ENCODE peak calls at places on chromosomes 16 and 17, in eight cellular contexts. E is cardiac fibroblast, K is iris pigment epithelial cell, B is NCI-H226, O is NCI-H1436, V is GM04503, R is natural killer cell, D is NCI-H774. M is an unnamed sample.

GRCh38 chr16:10656618-10657017 is 38.1 kb downstream of the TEKT5 start:
- DNase-seq in E (no peak), K (no peak), B (no peak), O (no peak), V (no peak), R (no peak), D (no peak), M (no peak)

GRCh38 chr16:4768549-4769305 is 1.8 kb upstream of the ZNF500 start:
- DNase-seq in E (peak), K (peak), B (peak), O (peak), V (peak), R (peak), D (peak), M (peak)

GRCh38 chr16:84517366-84517765 is 12.9 kb upstream of the MEAK7 start:
- DNase-seq in E (no peak), K (no peak), B (no peak), O (peak), V (no peak), R (no peak), D (no peak), M (no peak)

GRCh38 chr17:48134912-48135480 is 27.4 kb downstream of the SNX11 start:
- DNase-seq in E (no peak), K (no peak), B (no peak), O (no peak), V (no peak), R (no peak), D (no peak), M (no peak)

GRCh38 chr17:7435676-7436555 is 681 bp downstream of the TMEM102 start:
- DNase-seq in E (no peak), K (no peak), B (no peak), O (peak), V (no peak), R (peak), D (no peak), M (no peak)

GRCh38 chr17:6786618-6787017 is 10.6 kb downstream of the FBXO39 start:
- DNase-seq in E (peak), K (peak), B (peak), O (no peak), V (peak), R (no peak), D (no peak), M (no peak)

GRCh38 chr16:88634141-88634993 is 4.0 kb upstream of the IL17C start:
- DNase-seq in E (peak), K (peak), B (peak), O (no peak), V (no peak), R (peak), D (no peak), M (peak)

GRCh38 chr16:2473425-2473926 is 1.5 kb upstream of the TBC1D24 start:
- DNase-seq in E (no peak), K (no peak), B (peak), O (no peak), V (no peak), R (no peak), D (no peak), M (no peak)

GRCh38 chr17:59000022-59000421 is 106.7 kb downstream of the TRIM37 start:
- DNase-seq in E (no peak), K (no peak), B (no peak), O (no peak), V (no peak), R (no peak), D (no peak), M (no peak)

GRCh38 chr17:55496094-55496881 is 15.0 kb downstream of the SMIM36 start:
- DNase-seq in E (peak), K (peak), B (peak), O (no peak), V (no peak), R (no peak), D (no peak), M (no peak)

GRCh38 chr16:87226926-87227650 is 90.1 kb downstream of the C16orf95 start:
- DNase-seq in E (peak), K (peak), B (no peak), O (no peak), V (no peak), R (no peak), D (no peak), M (no peak)

GRCh38 chr16:1433756-1434155 is 2.9 kb downstream of the PERCC1 start:
- DNase-seq in E (no peak), K (no peak), B (no peak), O (no peak), V (no peak), R (no peak), D (no peak), M (no peak)

GRCh38 chr17:79001190-79002020 is 8.2 kb downstream of the CANT1 start:
- DNase-seq in E (no peak), K (no peak), B (no peak), O (no peak), V (no peak), R (no peak), D (no peak), M (no peak)

GRCh38 chr17:62724398-62725146 is 83.5 kb downstream of the MARCHF10 start:
- DNase-seq in E (no peak), K (no peak), B (no peak), O (no peak), V (no peak), R (peak), D (no peak), M (peak)

GRCh38 chr17:77720946-77721822 is 237.3 kb upstream of the TNRC6C start:
- DNase-seq in E (no peak), K (no peak), B (no peak), O (no peak), V (no peak), R (no peak), D (no peak), M (no peak)

GRCh38 chr16:17474572-17474971 is 3.8 kb upstream of the XYLT1 start:
- DNase-seq in E (no peak), K (no peak), B (no peak), O (no peak), V (no peak), R (peak), D (no peak), M (no peak)

GRCh38 chr17:40532520-40533253 is 31.3 kb upstream of the TNS4 start:
- DNase-seq in E (no peak), K (no peak), B (no peak), O (no peak), V (no peak), R (no peak), D (no peak), M (no peak)

GRCh38 chr17:6052926-6053325 is 17.3 kb upstream of the WSCD1 start:
- DNase-seq in E (no peak), K (no peak), B (no peak), O (no peak), V (no peak), R (no peak), D (no peak), M (no peak)

GRCh38 chr16:87366930-87367329 is 16.6 kb downstream of the FBXO31 start:
- DNase-seq in E (no peak), K (no peak), B (no peak), O (no peak), V (no peak), R (no peak), D (no peak), M (no peak)

GRCh38 chr17:69883139-69883538 is 191.9 kb upstream of the KCNJ16 start:
- DNase-seq in E (no peak), K (no peak), B (no peak), O (no peak), V (no peak), R (no peak), D (no peak), M (no peak)

GRCh38 chr16:2792945-2793344 is 5.3 kb upstream of the PRSS41 start:
- DNase-seq in E (no peak), K (no peak), B (no peak), O (no peak), V (no peak), R (no peak), D (no peak), M (no peak)

GRCh38 chr17:36697907-36698526 is 96.6 kb downstream of the MRM1 start:
- DNase-seq in E (no peak), K (no peak), B (no peak), O (no peak), V (no peak), R (no peak), D (no peak), M (no peak)

GRCh38 chr17:73474370-73474988 is 162.7 kb upstream of the CDC42EP4 start:
- DNase-seq in E (peak), K (peak), B (peak), O (peak), V (no peak), R (no peak), D (peak), M (no peak)

GRCh38 chr16:61993076-61993475 is 43.2 kb downstream of the CDH8 start:
- DNase-seq in E (no peak), K (no peak), B (no peak), O (peak), V (no peak), R (no peak), D (no peak), M (no peak)

GRCh38 chr16:85819245-85819644 is 19.8 kb downstream of the COX4I1 start:
- DNase-seq in E (peak), K (peak), B (peak), O (peak), V (no peak), R (peak), D (no peak), M (peak)

M was measured in GM19239.